ENCODE peak calls at places on chromosomes 2 and 18, in six cellular contexts. B is sciatic nerve; P is Calu3; H is amygdala; F is stimulated activated CD8-positive, alpha-beta memory T cell treated with anti-CD3 and anti-CD28 coated beads, Interleukin-15, amount 100 ng/mL, for 1 hour; S is neuronal stem cell. C is an unnamed sample.

GRCh38 chr18:12744103-12744502 is 41.3 kb downstream of the PSMG2 start:
- DNase-seq in B (no peak), P (no peak), H (no peak), F (no peak), S (no peak), C (no peak)

GRCh38 chr2:133422946-133423345 is 145.3 kb downstream of the NCKAP5 start:
- DNase-seq in B (no peak), P (no peak), H (no peak), F (no peak), S (no peak), C (no peak)

GRCh38 chr18:79454034-79454735 is 58.5 kb downstream of the NFATC1 start:
- DNase-seq in B (no peak), P (no peak), H (no peak), F (no peak), S (no peak), C (no peak)

GRCh38 chr2:230714122-230714453 is 1.4 kb downstream of the CAB39 start:
- DNase-seq in B (no peak), P (peak; percentile 21), H (no peak), F (no peak), S (peak; percentile 9), C (peak; percentile 4)

GRCh38 chr2:236008857-236009256 is 159.3 kb downstream of the GBX2 start:
- DNase-seq in B (no peak), P (no peak), H (no peak), F (no peak), S (no peak), C (no peak)

GRCh38 chr18:8972116-8972515 is 130.4 kb upstream of the NDUFV2 start:
- DNase-seq in B (no peak), P (no peak), H (no peak), F (no peak), S (no peak), C (no peak)

GRCh38 chr2:27194538-27195354 is 17.1 kb upstream of the ATRAID start:
- DNase-seq in B (no peak), P (no peak), H (no peak), F (no peak), S (no peak), C (no peak)

GRCh38 chr2:179268277-179268935 is 3.8 kb upstream of the SESTD1 start:
- DNase-seq in B (no peak), P (peak; percentile 76), H (no peak), F (no peak), S (no peak), C (no peak)

GRCh38 chr18:75112486-75113096 is 96.3 kb downstream of the PTGR3 start:
- DNase-seq in B (no peak), P (no peak), H (no peak), F (no peak), S (no peak), C (no peak)

GRCh38 chr2:85838181-85838580 is 50.6 kb downstream of the ST3GAL5 start:
- DNase-seq in B (no peak), P (no peak), H (no peak), F (no peak), S (no peak), C (no peak)

GRCh38 chr2:178296394-178297090 is 102.2 kb downstream of the OSBPL6 start:
- DNase-seq in B (no peak), P (no peak), H (no peak), F (no peak), S (no peak), C (no peak)

GRCh38 chr2:174120346-174120745 is 128.0 kb downstream of the OLA1 start:
- DNase-seq in B (no peak), P (peak; percentile 36), H (no peak), F (no peak), S (no peak), C (no peak)

GRCh38 chr18:13376298-13376840 is 157.8 kb downstream of the LDLRAD4 start:
- DNase-seq in B (no peak), P (no peak), H (no peak), F (no peak), S (no peak), C (peak; percentile 61)

GRCh38 chr2:71453404-71454220 is at the start of gene DYSF:
- DNase-seq in B (no peak), P (no peak), H (no peak), F (no peak), S (peak; percentile 59), C (no peak)

GRCh38 chr2:10204326-10205200 is 82.0 kb downstream of the RRM2 start:
- DNase-seq in B (no peak), P (no peak), H (no peak), F (no peak), S (peak; percentile 54), C (no peak)

GRCh38 chr2:16225545-16225944 is 285.2 kb downstream of the MYCN start:
- DNase-seq in B (no peak), P (no peak), H (no peak), F (no peak), S (no peak), C (no peak)

GRCh38 chr18:59715966-59716369 is 18.7 kb upstream of the CCBE1 start:
- DNase-seq in B (no peak), P (peak; percentile 17), H (no peak), F (no peak), S (no peak), C (no peak)

GRCh38 chr2:127293386-127293757 is 572 bp downstream of the ERCC3 start:
- DNase-seq in B (no peak), P (no peak), H (no peak), F (no peak), S (no peak), C (no peak)

GRCh38 chr2:186365406-186365805 is 120.7 kb upstream of the ZC3H15 start:
- DNase-seq in B (no peak), P (no peak), H (no peak), F (no peak), S (no peak), C (no peak)

GRCh38 chr2:241507430-241508239 is 749 bp downstream of the STK25 start:
- DNase-seq in B (no peak), P (peak; percentile 83), H (no peak), F (peak; percentile 1), S (peak; percentile 51), C (no peak)

GRCh38 chr2:85318222-85319182 is 9.3 kb downstream of the TGOLN2 start:
- DNase-seq in B (no peak), P (no peak), H (no peak), F (no peak), S (no peak), C (no peak)

GRCh38 chr18:80124131-80124530 is 15.1 kb downstream of the ADNP2 start:
- DNase-seq in B (no peak), P (no peak), H (no peak), F (no peak), S (no peak), C (no peak)

GRCh38 chr2:163681765-163682164 is 54.0 kb downstream of the FIGN start:
- DNase-seq in B (no peak), P (no peak), H (no peak), F (no peak), S (no peak), C (no peak)

GRCh38 chr2:126769118-126769517 is 113.2 kb downstream of the GYPC start:
- DNase-seq in B (no peak), P (no peak), H (no peak), F (no peak), S (no peak), C (no peak)